ENCODE peak calls at places on chromosomes 3 and 15, in ten cellular contexts. Y is stomach, E is GM23248, U is uterus, B is fibroblast of lung, R is suprapubic skin, G is adrenal gland, Z is Peyer's patch, A is pancreas, J is spleen. T is an unnamed sample.

GRCh38 chr3:67083277-67083676 is 85.2 kb downstream of the KBTBD8 start:
- DNase-seq in R (no peak), E (peak; percentile 3), J (peak; percentile 57), Y (no peak), U (no peak), Z (no peak), G (no peak), B (peak; percentile 20), A (no peak), T (no peak)

GRCh38 chr15:70033529-70034140 is 64.1 kb downstream of the TLE3 start:
- DNase-seq in J (peak; percentile 70), R (no peak), A (peak; percentile 52), Z (peak; percentile 54), E (peak; percentile 88), U (peak; percentile 41), Y (no peak), G (peak; percentile 22), B (peak; percentile 77), T (no peak)

GRCh38 chr15:57079907-57080750 is 161.7 kb downstream of the TCF12 start:
- DNase-seq in A (no peak), B (no peak), J (no peak), Z (no peak), Y (no peak), E (no peak), G (no peak), R (no peak), U (no peak), T (no peak)

GRCh38 chr3:161221881-161222600 is 930 bp downstream of the NMD3 start:
- DNase-seq in G (peak; percentile 27), J (no peak), A (no peak), B (peak; percentile 27), Z (no peak), R (no peak), E (peak; percentile 68), U (no peak), Y (no peak), T (no peak)

GRCh38 chr3:128323206-128324081 is 143.2 kb downstream of the DNAJB8 start:
- DNase-seq in B (no peak), J (no peak), Y (peak; percentile 69), Z (peak; percentile 45), A (peak; percentile 91), E (no peak), R (no peak), G (no peak), U (no peak), T (peak; percentile 24)

GRCh38 chr3:45225465-45226205 is 452 bp downstream of the TMEM158 start:
- DNase-seq in A (peak; percentile 69), B (peak; percentile 43), G (peak; percentile 25), Y (no peak), E (peak; percentile 73), U (no peak), J (peak; percentile 81), R (no peak), Z (no peak), T (peak; percentile 20)

GRCh38 chr3:180630360-180630759 is 28.4 kb downstream of the TTC14 start:
- DNase-seq in A (no peak), U (no peak), R (no peak), G (no peak), Y (no peak), B (no peak), J (no peak), Z (no peak), E (peak; percentile 9), T (no peak)

GRCh38 chr15:89419370-89419984 is 76.9 kb downstream of the RHCG start:
- DNase-seq in E (peak; percentile 63), Y (no peak), A (peak; percentile 72), G (peak; percentile 49), J (no peak), R (no peak), Z (no peak), B (peak; percentile 18), U (no peak), T (no peak)

GRCh38 chr3:159418571-159419526 is 569.8 kb upstream of the IL12A start:
- DNase-seq in R (no peak), U (no peak), Y (no peak), J (no peak), E (peak; percentile 60), A (no peak), B (peak; percentile 70), G (no peak), Z (no peak), T (no peak)

GRCh38 chr15:68025860-68026424 is 28.2 kb upstream of the PIAS1 start:
- DNase-seq in U (no peak), J (no peak), Y (peak; percentile 32), B (peak; percentile 70), R (no peak), G (no peak), Z (no peak), E (no peak), A (no peak), T (no peak)

GRCh38 chr3:23992051-23992628 is 47.1 kb downstream of the NR1D2 start:
- DNase-seq in B (peak; percentile 77), E (peak; percentile 74), J (no peak), Y (no peak), R (no peak), G (no peak), Z (no peak), U (peak; percentile 57), A (no peak), T (no peak)

GRCh38 chr15:39188930-39189329 is 391.9 kb upstream of the THBS1 start:
- DNase-seq in R (no peak), Y (no peak), J (no peak), B (peak; percentile 95), A (no peak), Z (no peak), U (no peak), G (no peak), E (peak; percentile 92), T (no peak)

GRCh38 chr15:37135225-37135624 is 34.9 kb upstream of the MEIS2 start:
- DNase-seq in G (no peak), R (no peak), J (no peak), U (no peak), B (no peak), E (peak; percentile 25), Z (no peak), Y (no peak), A (no peak), T (no peak)

GRCh38 chr15:25670025-25670554 is 193.0 kb downstream of the ATP10A start:
- DNase-seq in A (no peak), U (peak; percentile 64), Y (no peak), Z (no peak), J (no peak), B (peak; percentile 55), R (no peak), G (peak; percentile 74), E (peak; percentile 87), T (no peak)

GRCh38 chr3:24624938-24625681 is 130.5 kb upstream of the THRB start:
- DNase-seq in A (no peak), E (no peak), J (no peak), Z (no peak), B (no peak), R (no peak), U (no peak), Y (no peak), G (no peak), T (no peak)

GRCh38 chr15:74132681-74133070 is 2.3 kb downstream of the ISLR2 start:
- DNase-seq in J (no peak), Y (no peak), A (no peak), E (peak; percentile 61), R (no peak), Z (no peak), G (no peak), U (no peak), B (peak; percentile 39), T (no peak)
- H3K4me1 ChIP-seq in J (peaks cover 66% of the 10 kb centered on the region), Y (peaks cover 84% of the 10 kb centered on the region), A (no peaks in the 10 kb centered on the region), E (peaks cover 17% of the 10 kb centered on the region), R (peaks cover 57% of the 10 kb centered on the region), Z (peaks cover 48% of the 10 kb centered on the region), G (peaks cover 27% of the 10 kb centered on the region), U (peaks cover 11% of the 10 kb centered on the region), B (no peaks in the 10 kb centered on the region), T (peaks cover 21% of the 10 kb centered on the region)

DNA sequence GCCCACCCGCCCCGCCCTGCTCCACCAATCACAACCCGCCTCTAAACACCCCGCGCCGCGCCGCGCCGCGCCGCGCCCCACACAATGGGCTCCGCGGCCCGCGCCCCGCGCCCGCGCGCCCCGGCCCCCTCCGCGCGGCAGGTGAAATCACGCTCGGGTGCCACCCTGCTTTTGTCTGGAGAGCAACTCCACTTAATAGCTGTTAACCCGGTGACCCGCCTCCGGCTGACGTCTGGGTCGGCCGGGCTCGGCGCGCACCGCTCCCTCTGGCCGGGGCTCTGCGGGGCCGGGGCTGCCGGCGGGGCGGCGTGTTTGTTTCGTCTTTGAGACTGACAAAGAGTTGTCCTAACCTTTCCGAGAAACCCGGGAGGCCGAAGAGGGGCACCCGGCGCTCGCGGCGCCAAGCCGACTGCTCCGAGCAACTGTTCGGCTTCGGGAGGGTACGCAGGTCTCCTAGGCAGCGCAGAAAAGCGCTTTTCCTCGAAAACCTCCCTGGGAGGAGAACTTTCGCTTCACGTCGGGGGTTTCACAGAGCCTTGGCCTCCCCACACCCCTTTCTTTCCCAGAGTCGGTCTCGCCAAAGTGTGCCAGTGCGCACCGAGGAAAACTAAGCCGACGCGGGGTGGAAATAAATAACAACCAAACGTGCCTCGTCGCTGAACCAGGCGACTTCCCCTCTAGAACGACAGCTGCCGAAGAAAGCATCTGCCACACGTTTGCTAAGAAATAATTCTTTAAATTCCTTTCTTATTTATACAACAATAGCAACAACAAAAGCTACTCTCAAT is 518.4 kb downstream of the FOXP1 start:
- DNase-seq in E (peak; percentile 68), Y (peak; percentile 68), J (peak; percentile 92), A (peak; percentile 83), B (peak; percentile 47), R (peak; percentile 81), U (peak; percentile 61), Z (peak; percentile 81), G (peak; percentile 61), T (peak; percentile 50)
- H3K27ac ChIP-seq in E (peak overlapping the region; percentile 90), Y (peak overlapping the region; percentile 98), J (peak overlapping the region; percentile 94), A (peak overlapping the region; percentile 87), B (peak overlapping the region; percentile 97), R (peak overlapping the region; percentile 93), U (peak overlapping the region; percentile 98), Z (peak overlapping the region; percentile 96), G (no peak overlapping the region), T (peak overlapping the region; percentile 88)

DNA sequence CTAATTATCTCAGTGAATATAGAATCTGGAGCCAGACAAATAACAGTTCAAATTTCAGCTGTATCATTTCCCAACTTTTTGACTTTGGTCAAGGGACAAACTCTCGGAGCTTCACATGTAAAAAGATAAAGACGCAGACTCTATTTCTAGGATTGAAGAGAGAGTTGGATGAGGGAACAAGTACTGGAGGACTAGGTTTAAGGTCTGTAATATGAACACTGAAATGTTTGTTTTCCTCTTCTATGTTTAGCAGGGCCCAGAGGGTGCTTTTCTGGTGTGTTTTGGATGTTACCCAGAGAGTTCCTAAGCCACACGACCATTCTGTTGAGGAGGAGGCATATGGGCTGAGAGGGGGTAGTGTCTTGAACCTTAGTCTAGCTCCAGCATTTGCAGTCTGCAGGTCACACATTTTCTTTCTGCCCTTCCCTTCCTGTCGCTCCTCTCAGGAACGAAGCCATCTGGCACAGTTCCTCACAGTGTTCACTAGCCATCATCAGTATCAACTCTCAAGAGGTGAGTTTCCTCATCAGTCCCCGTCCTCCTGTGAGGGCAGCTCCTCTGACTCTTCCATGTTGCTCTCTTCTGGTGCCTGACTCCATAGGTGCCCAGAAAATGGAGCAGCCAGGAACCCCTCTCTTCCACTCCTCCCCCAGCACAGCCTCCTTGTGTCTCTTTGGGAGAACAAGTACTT is 250.1 kb downstream of the SQOR start:
- DNase-seq in B (no peak), U (no peak), G (no peak), Z (no peak), Y (no peak), J (no peak), R (no peak), E (no peak), A (no peak), T (no peak)
- H3K9me3 ChIP-seq in B (no peaks in the 10 kb centered on the region), U (no peaks in the 10 kb centered on the region), G (no peaks in the 10 kb centered on the region), Z (no peaks in the 10 kb centered on the region), Y (no peaks in the 10 kb centered on the region), J (no peaks in the 10 kb centered on the region), R (no peaks in the 10 kb centered on the region), E (no peaks in the 10 kb centered on the region), A (no peaks in the 10 kb centered on the region), T (no peaks in the 10 kb centered on the region)

GRCh38 chr3:167001374-167001773 is 378.7 kb downstream of the ZBBX start:
- DNase-seq in E (no peak), J (no peak), G (no peak), A (no peak), B (no peak), U (no peak), Y (no peak), R (no peak), Z (no peak), T (no peak)
- H3K4me1 ChIP-seq in E (no peaks in the 10 kb centered on the region), J (no peaks in the 10 kb centered on the region), G (no peaks in the 10 kb centered on the region), A (no peaks in the 10 kb centered on the region), B (no peaks in the 10 kb centered on the region), U (no peaks in the 10 kb centered on the region), Y (no peaks in the 10 kb centered on the region), R (no peaks in the 10 kb centered on the region), Z (no peaks in the 10 kb centered on the region), T (no peaks in the 10 kb centered on the region)

T was measured in SJSA1.